ENCODE peak calls at places on chromosomes 6 and 20, in seven cellular contexts. S is ovary, W is adrenal gland, Y is HCT116, F is kidney, V is Panc1, G is thoracic aorta. O is an unnamed sample. For H3K4me1, the result is how much of the 10 kb centered on the place peaks cover.

GRCh38 chr6:158475344-158476302 is 84.3 kb upstream of the TMEM181 start:
- DNase-seq in G (no peak), V (peak), F (no peak), S (no peak), W (no peak), Y (no peak), O (no peak)

GRCh38 chr20:22471156-22471836 is 113.1 kb downstream of the FOXA2 start:
- DNase-seq in Y (no peak), F (no peak), S (no peak), V (no peak), G (no peak), W (no peak), O (no peak)

GRCh38 chr6:104118274-104118673 is 741.4 kb downstream of the HACE1 start:
- DNase-seq in Y (peak), F (no peak), V (peak), G (no peak), S (no peak), W (no peak), O (no peak)

GRCh38 chr20:56439784-56440291 is 27.8 kb downstream of the CASS4 start:
- DNase-seq in S (no peak), Y (no peak), G (no peak), V (no peak), F (no peak), W (no peak), O (peak)

GRCh38 chr20:34834459-34834893 is 9.0 kb upstream of the NCOA6 start:
- DNase-seq in S (no peak), V (peak), W (no peak), G (no peak), F (no peak), Y (peak), O (no peak)

GRCh38 chr20:58202039-58202438 is 26.4 kb downstream of the ANKRD60 start:
- DNase-seq in Y (no peak), W (no peak), S (no peak), G (no peak), V (no peak), F (no peak), O (no peak)

GRCh38 chr6:68087399-68088133 is 547.5 kb upstream of the ADGRB3 start:
- DNase-seq in F (no peak), G (no peak), S (no peak), W (no peak), V (no peak), Y (no peak), O (no peak)

GRCh38 chr6:48959401-48960060 is 503.5 kb downstream of the MMUT start:
- DNase-seq in F (no peak), G (no peak), W (no peak), Y (no peak), V (no peak), S (no peak), O (no peak)

GRCh38 chr6:95293257-95293656 is 284.1 kb upstream of the MANEA start:
- DNase-seq in F (no peak), W (no peak), Y (no peak), G (no peak), S (no peak), V (no peak), O (no peak)

GRCh38 chr6:167306401-167306998 is 15.4 kb downstream of the UNC93A start:
- DNase-seq in Y (peak), W (no peak), F (no peak), G (no peak), S (no peak), V (no peak), O (no peak)

GRCh38 chr6:139647001-139647400 is 272.6 kb upstream of the CITED2 start:
- DNase-seq in Y (no peak), F (no peak), V (no peak), W (no peak), G (no peak), S (no peak), O (no peak)

GRCh38 chr6:31121131-31121790 is 1.0 kb upstream of the CDSN start:
- DNase-seq in F (peak), Y (no peak), V (no peak), S (no peak), G (no peak), W (no peak), O (no peak)

GRCh38 chr20:43988867-43989266 is 74.2 kb downstream of the TOX2 start:
- DNase-seq in Y (no peak), V (no peak), S (no peak), G (no peak), F (no peak), W (no peak), O (no peak)

GRCh38 chr6:2744206-2744771 is 6.4 kb downstream of the MYLK4 start:
- DNase-seq in S (no peak), F (peak), W (peak), Y (no peak), G (no peak), V (no peak), O (no peak)

GRCh38 chr20:49381558-49382493 is 100.6 kb downstream of the KCNB1 start:
- DNase-seq in F (peak), V (no peak), Y (peak), S (peak), G (peak), W (peak), O (no peak)

GRCh38 chr20:46406200-46406985 is at the start of gene ELMO2:
- DNase-seq in S (peak), V (peak), W (peak), Y (peak), F (peak), G (peak), O (peak)
- TF ChIP-seq CTCF in S (no peak), V (no peak), W (peak), Y (no peak), F (no peak), G (peak), O (peak)

GRCh38 chr6:35298625-35299140 is 1.1 kb downstream of the DEF6 start:
- DNase-seq in S (no peak), V (no peak), G (no peak), W (no peak), Y (no peak), F (no peak), O (no peak)
- H3K27ac ChIP-seq in S (no peak), V (no peak), G (no peak), W (no peak), Y (peak), F (no peak), O (peak)

DNA sequence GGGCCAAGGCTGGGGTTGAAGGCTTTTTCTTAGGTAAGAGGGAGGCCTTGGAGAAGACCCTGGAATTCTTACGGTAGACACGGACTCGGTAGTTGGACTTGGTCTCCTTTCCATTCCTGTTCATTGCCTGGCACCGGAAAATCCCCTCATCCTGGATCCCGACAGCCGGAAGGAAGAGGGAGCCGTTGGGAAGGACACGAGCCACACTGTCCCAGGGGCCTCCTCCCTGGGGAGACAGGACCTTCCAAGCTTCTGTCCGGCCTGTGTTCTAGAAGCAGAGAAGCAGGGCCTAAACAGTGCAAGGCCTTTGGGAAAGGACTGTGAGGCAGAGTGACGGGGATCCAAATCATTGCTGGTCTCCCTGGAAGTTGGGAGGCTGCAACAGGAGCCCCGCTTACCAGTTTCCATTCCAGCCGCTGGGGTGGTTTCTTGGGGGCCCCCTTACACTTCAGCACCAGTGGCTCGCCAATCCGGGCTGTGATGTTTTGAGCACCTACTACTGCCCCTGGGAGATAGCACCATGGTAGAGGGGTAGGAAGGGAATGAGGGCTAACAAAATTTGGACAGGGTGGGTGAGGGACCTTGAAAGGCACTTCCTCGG is 470 bp downstream of the AGER start:
- DNase-seq in G (no peak), W (no peak), Y (no peak), V (no peak), S (peak), F (peak), O (no peak)
- H3K4me1 ChIP-seq in G (under half), W (under half), Y (under half), V (under half), S (under half), F (under half), O (under half)

GRCh38 chr6:26571592-26572296 is 25.0 kb upstream of the ABT1 start:
- DNase-seq in Y (peak), S (peak), W (peak), F (no peak), G (no peak), V (peak), O (no peak)

GRCh38 chr6:26570027-26570809 is 26.5 kb upstream of the ABT1 start:
- DNase-seq in W (no peak), G (no peak), S (no peak), F (no peak), Y (no peak), V (no peak), O (no peak)

GRCh38 chr6:26563488-26563887 is 25.3 kb downstream of the HMGN4 start:
- DNase-seq in Y (no peak), F (no peak), S (no peak), W (no peak), V (no peak), G (no peak), O (no peak)

GRCh38 chr6:26569433-26569764 is 27.4 kb upstream of the ABT1 start:
- DNase-seq in G (no peak), W (no peak), V (no peak), Y (no peak), F (no peak), S (no peak), O (no peak)

DNA sequence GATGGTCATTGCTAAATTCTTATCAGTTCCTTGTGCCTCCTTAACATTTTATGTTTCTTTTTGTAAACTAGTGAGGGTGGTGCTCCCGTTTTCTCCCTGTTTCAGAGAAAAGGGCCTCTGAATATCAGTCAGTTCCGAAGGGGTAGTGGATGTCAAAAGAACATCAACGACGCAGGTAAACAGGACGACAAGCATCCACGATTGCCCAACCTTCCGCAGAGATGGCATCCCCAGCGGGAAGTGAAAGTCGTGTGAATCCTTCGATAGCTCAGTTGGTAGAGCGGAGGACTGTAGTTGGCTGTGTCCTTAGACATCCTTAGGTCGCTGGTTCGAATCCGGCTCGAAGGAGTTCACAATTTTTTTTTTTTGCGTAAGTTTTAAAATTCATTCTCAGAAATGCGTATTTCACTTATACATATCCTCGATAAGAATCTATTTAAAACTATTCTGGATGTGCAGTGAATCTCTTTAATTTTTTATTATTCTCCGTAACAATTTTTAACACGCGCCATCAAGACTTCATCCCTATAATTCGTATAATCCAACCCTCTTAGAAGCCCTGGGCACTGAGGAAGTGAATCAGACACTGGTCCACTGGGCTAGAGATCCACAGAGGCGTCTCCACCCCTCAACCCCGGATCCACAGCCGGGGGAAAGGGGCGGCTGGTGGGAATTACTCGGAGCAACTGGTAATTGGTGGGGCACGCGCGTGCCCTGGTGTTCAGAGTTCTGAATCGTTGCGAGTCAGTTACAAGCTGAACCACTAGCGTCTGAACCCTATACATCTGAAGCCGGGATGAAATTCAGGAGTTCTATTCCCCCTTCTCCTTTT is 27.9 kb upstream of the ABT1 start:
- DNase-seq in Y (peak), V (peak), G (peak), W (peak), F (peak), S (peak), O (peak)
- TF ChIP-seq CTCF in Y (no peak), V (peak), G (no peak), W (no peak), F (peak), S (no peak), O (peak)

GRCh38 chr6:127969701-127970100 is 68.8 kb upstream of the THEMIS start:
- DNase-seq in Y (no peak), V (no peak), W (no peak), F (no peak), S (no peak), G (no peak), O (no peak)
- H3K27ac ChIP-seq in Y (no peak), V (no peak), W (no peak), F (no peak), S (no peak), G (no peak), O (no peak)

GRCh38 chr20:62369508-62370114 is 2.5 kb upstream of the LAMA5 start:
- DNase-seq in G (no peak), F (no peak), V (no peak), S (no peak), W (no peak), Y (no peak), O (no peak)

GRCh38 chr20:62368303-62368628 is 1.2 kb upstream of the LAMA5 start:
- DNase-seq in Y (no peak), W (no peak), G (no peak), V (no peak), F (no peak), S (no peak), O (no peak)

GRCh38 chr20:62367483-62368302 is 581 bp upstream of the LAMA5 start:
- DNase-seq in Y (no peak), F (peak), V (no peak), W (peak), S (peak), G (no peak), O (no peak)

GRCh38 chr20:62370115-62370806 is 3.1 kb upstream of the LAMA5 start:
- DNase-seq in Y (no peak), W (peak), S (peak), G (no peak), F (no peak), V (no peak), O (no peak)

DNA sequence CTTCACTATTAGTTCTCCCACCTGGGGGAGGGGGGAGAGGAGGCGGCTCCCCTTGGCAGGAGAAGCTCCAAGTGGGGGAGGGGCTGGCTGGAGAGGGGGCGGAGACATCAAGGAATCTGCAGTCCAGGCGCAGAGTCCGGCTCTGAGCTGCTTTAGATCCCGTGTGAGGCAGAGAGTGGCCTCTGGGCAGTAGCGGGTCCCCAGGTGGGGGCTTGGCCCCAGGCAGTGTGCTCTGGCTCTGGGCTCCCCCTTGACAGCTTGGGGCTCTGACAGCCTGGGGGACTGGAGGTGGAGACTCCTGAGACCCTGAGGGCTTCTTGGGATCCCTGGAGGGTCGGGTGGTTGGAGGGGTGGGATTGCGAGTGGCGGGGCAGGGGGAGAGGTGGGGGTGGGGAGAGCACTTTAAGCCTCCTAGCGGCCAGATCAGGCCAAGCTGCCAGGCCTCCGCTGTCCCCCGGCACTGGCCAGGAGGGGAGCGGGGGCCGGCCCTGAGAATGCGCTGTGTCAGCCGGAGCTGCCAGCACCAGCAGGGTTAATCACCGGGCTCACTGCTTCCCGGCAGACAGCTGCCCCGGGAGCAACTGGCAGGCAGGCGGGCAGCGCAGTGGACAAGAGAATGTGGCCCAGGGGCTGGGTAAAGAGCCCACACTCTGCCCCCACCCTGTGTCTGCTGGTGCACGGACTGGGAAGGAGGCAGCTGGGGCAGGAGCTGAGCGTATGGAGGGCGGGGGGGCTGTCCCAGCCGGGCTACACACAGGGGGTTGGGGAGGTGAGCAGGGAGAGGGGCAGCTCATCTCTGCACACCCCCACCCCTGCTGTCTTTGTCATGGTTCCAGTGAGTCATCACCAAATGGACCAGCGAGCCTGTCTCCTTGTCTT is 1.8 kb upstream of the LAMA5 start:
- DNase-seq in S (peak), F (no peak), Y (no peak), V (no peak), W (peak), G (no peak), O (no peak)
- H3K4me1 ChIP-seq in S (under half), F (half or more), Y (half or more), V (half or more), W (half or more), G (under half), O (half or more)

GRCh38 chr6:28861339-28861738 is 62.4 kb downstream of the TRIM27 start:
- DNase-seq in V (no peak), W (no peak), Y (no peak), F (no peak), G (no peak), S (no peak), O (no peak)

GRCh38 chr6:28862077-28862476 is 61.7 kb downstream of the TRIM27 start:
- DNase-seq in S (no peak), F (no peak), G (no peak), W (no peak), Y (no peak), V (no peak), O (no peak)

GRCh38 chr6:28866342-28867077 is 57.3 kb downstream of the TRIM27 start:
- DNase-seq in V (no peak), F (peak), Y (no peak), S (peak), W (peak), G (no peak), O (peak)

GRCh38 chr6:28864321-28864923 is 59.4 kb downstream of the TRIM27 start:
- DNase-seq in F (no peak), G (no peak), W (no peak), S (no peak), Y (no peak), V (no peak), O (no peak)

DNA sequence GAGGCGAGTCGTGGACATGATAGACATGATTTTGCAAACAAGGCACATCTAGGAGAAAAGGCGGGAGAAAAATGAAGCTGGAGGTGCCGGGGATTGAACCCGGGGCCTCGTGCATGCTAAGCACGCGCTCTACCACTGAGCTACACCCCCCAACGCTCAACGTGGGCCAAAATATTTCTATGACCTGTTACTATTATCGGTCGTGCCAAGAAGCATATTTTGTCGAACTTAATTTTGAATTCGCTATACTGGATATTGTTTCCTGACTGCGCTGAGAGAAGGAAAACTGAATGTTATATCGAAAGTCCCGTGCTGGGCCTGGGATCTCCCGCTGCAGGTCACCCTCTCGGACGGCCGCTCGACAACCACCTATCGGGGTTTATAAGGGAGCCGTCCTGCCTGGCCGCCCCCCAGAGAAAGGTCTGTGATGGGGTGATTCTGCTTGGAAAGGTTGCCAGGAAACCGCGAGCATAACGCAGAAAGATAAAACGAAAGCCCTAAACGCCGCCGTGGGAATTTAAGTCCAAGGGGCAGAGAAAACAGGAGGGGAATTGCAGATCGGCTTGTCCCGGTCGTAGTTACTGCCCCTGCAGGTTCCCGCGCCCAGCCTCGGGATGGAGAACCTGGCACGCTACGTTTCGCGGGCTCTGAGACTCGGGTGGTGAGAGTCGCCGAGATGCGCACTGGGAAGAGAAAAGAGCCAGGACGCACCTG is 60.0 kb downstream of the TRIM27 start:
- DNase-seq in W (peak), F (peak), G (peak), V (peak), Y (peak), S (peak), O (peak)
- TF ChIP-seq CTCF in W (no peak), F (no peak), G (no peak), V (no peak), Y (no peak), S (no peak), O (no peak)

GRCh38 chr6:36461646-36462045 is 18.8 kb downstream of the KCTD20 start:
- DNase-seq in F (no peak), Y (no peak), V (no peak), S (no peak), W (no peak), G (no peak), O (no peak)
- H3K27ac ChIP-seq in F (no peak), Y (no peak), V (no peak), S (no peak), W (no peak), G (no peak), O (no peak)